ENCODE peak calls at places on chromosome 7, in five cellular contexts. O is CD4-positive, alpha-beta T cell; N is A549; G is neural progenitor cell; I is K562. E is an unnamed sample.

GRCh38 chr7:128833148-128833938 is 3.1 kb downstream of the FLNC start:
- DNase-seq in I (peak; percentile 96), G (peak; percentile 69), O (no peak), N (no peak), E (no peak)

GRCh38 chr7:120725376-120726039 is 132.4 kb downstream of the TSPAN12 start:
- DNase-seq in G (peak; percentile 72), N (peak; percentile 4), I (peak; percentile 35), O (no peak), E (no peak)

GRCh38 chr7:76202666-76203030 is 952 bp downstream of the SRRM3 start:
- DNase-seq in O (no peak), N (no peak), G (peak; percentile 39), I (no peak), E (no peak)

GRCh38 chr7:27149817-27150567 is 2.4 kb downstream of the HOXA3 start:
- DNase-seq in G (no peak), N (no peak), I (no peak), O (no peak), E (no peak)

GRCh38 chr7:12066004-12066403 is 145.1 kb upstream of the TMEM106B start:
- DNase-seq in I (no peak), N (no peak), O (no peak), G (no peak), E (no peak)

GRCh38 chr7:100211342-100211780 is 8.4 kb upstream of the PVRIG start:
- DNase-seq in I (no peak), N (no peak), G (no peak), O (no peak), E (no peak)

GRCh38 chr7:139186146-139186545 is 44.9 kb upstream of the UBN2 start:
- DNase-seq in N (no peak), O (no peak), G (no peak), I (no peak), E (no peak)

GRCh38 chr7:51256244-51256781 is 60.3 kb downstream of the COBL start:
- DNase-seq in O (no peak), G (peak; percentile 54), N (no peak), I (no peak), E (no peak)

GRCh38 chr7:142584765-142585164 is 164.5 kb upstream of the PRSS1 start:
- DNase-seq in O (no peak), N (no peak), I (no peak), G (no peak), E (no peak)

GRCh38 chr7:129438839-129439640 is 4.8 kb downstream of the STRIP2 start:
- DNase-seq in O (no peak), G (no peak), I (peak; percentile 84), N (peak; percentile 58), E (no peak)

GRCh38 chr7:150586068-150586777 is 19.0 kb downstream of the GIMAP4 start:
- DNase-seq in N (no peak), O (no peak), I (no peak), G (no peak), E (no peak)

GRCh38 chr7:107286751-107287621 is 118.2 kb downstream of the HBP1 start:
- DNase-seq in G (no peak), N (no peak), I (no peak), O (no peak), E (no peak)

GRCh38 chr7:135573541-135573940 is 15.8 kb downstream of the NUP205 start:
- DNase-seq in O (no peak), N (no peak), G (no peak), I (no peak), E (no peak)

GRCh38 chr7:134548877-134549276 is at the start of gene AKR1B15:
- DNase-seq in I (no peak), O (no peak), G (no peak), N (peak; percentile 96), E (no peak)

GRCh38 chr7:33325754-33326484 is 196.6 kb downstream of the BBS9 start:
- DNase-seq in N (no peak), I (no peak), G (no peak), O (no peak), E (no peak)

GRCh38 chr7:81383848-81384247 is 386.0 kb downstream of the HGF start:
- DNase-seq in O (no peak), I (no peak), N (no peak), G (no peak), E (no peak)

GRCh38 chr7:50352282-50352681 is 47.8 kb downstream of the IKZF1 start:
- DNase-seq in G (no peak), O (no peak), I (no peak), N (no peak), E (no peak)

GRCh38 chr7:75642810-75643486 is 95.8 kb downstream of the HIP1 start:
- DNase-seq in I (peak; percentile 88), G (peak; percentile 85), N (peak; percentile 59), O (peak; percentile 42), E (peak; percentile 37)

GRCh38 chr7:30931161-30931926 is 19.7 kb downstream of the AQP1 start:
- DNase-seq in N (no peak), I (peak; percentile 5), O (no peak), G (no peak), E (no peak)

GRCh38 chr7:30549933-30550493 is 44.7 kb upstream of the GARS1 start:
- DNase-seq in I (no peak), G (peak; percentile 62), N (no peak), O (no peak), E (no peak)

DNA sequence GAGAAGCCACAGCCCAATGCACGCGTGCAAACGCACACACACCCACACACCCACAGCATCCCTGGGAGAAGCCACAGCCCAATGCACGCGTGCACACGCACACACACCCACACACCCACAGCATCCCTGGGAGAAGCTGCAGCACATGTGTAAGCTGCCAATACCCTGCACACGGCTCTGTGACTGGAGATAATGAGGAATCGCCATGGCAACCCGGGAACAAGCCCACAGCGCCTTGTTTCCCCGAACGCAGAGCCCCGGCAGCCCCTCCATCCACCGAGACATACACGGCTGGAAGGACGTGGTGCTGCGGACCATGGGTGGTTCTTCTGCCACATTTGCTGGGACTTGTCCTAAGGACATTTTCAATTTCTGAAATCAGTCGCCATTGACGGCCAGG is 221.3 kb downstream of the PTPRN2 start:
- DNase-seq in I (no peak), O (no peak), G (peak; percentile 53), N (no peak), E (no peak)
- H3K9me3 ChIP-seq in I (no peaks in the 10 kb centered on the region), O (no peaks in the 10 kb centered on the region), G (no peaks in the 10 kb centered on the region), N (no peaks in the 10 kb centered on the region), E (no peaks in the 10 kb centered on the region)

GRCh38 chr7:157936976-157937375 is 600.2 kb downstream of the DNAJB6 start:
- DNase-seq in O (no peak), G (no peak), N (no peak), I (no peak), E (no peak)
- H3K9me3 ChIP-seq in O (no peaks in the 10 kb centered on the region), G (no peaks in the 10 kb centered on the region), N (peaks cover 18% of the 10 kb centered on the region), I (peaks cover 19% of the 10 kb centered on the region), E (peaks cover 5% of the 10 kb centered on the region)

GRCh38 chr7:158262284-158263109 is 325.1 kb downstream of the PTPRN2 start:
- DNase-seq in I (no peak), G (no peak), O (no peak), N (no peak), E (no peak)

GRCh38 chr7:158259671-158260423 is 327.8 kb downstream of the PTPRN2 start:
- DNase-seq in O (no peak), N (no peak), I (no peak), G (no peak), E (no peak)

GRCh38 chr7:158263110-158263963 is 324.3 kb downstream of the PTPRN2 start:
- DNase-seq in I (no peak), O (no peak), N (no peak), G (no peak), E (no peak)

GRCh38 chr7:158260567-158261361 is 326.9 kb downstream of the PTPRN2 start:
- DNase-seq in N (no peak), O (no peak), G (no peak), I (no peak), E (no peak)

DNA sequence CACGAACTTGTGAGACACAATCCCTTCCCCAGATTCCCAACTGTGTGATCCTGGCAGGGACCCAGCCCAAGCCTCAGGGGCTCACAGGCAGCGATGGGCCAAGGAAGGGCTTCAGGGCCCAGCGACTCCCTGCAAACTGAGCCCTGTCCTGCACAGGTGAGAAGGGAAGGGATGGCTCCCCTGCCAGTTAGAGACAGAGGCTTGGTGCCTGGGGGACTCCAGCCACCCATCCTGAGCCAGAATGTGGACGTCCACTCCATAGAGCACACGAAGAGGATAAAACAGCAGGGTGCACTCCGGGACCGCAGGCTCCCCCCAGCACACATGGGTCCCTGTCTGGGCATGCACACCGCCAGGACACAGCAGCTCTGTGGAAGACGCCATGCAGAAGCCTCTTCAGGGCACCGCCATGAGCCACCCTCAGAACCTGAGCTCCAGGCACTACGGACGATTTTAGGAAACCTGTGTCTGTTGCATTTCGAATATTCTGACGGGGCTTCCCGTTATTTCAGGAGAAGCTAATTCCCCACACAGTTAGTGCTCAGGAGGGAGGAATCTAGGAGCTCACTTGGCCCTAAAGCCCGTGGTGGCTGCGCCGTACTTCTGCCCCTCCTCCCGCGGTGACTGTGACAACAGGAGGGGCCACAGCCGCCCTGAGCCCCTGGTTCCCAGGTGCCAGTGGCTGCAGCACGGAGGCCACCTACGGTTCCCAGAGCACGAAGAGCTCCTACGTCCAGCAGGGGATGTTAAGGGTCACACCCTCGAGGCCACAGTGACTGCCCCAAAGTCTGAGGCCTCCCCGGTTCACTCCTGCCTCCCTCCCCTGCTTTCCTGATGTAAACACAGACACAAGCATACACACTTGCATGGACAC is 326.0 kb downstream of the PTPRN2 start:
- DNase-seq in G (no peak), O (no peak), I (no peak), N (no peak), E (no peak)
- H3K9me3 ChIP-seq in G (no peaks in the 10 kb centered on the region), O (no peaks in the 10 kb centered on the region), I (peaks cover 9% of the 10 kb centered on the region), N (peaks cover 5% of the 10 kb centered on the region), E (no peaks in the 10 kb centered on the region)

GRCh38 chr7:56449762-56450161 is 333.5 kb upstream of the NUPR2 start:
- DNase-seq in I (no peak), O (no peak), N (no peak), G (no peak), E (no peak)

GRCh38 chr7:56447864-56448693 is 331.9 kb upstream of the NUPR2 start:
- DNase-seq in O (no peak), G (no peak), I (peak; percentile 16), N (no peak), E (no peak)
- H3K9me3 ChIP-seq in O (peaks cover 60% of the 10 kb centered on the region), G (peaks cover 25% of the 10 kb centered on the region), I (no peaks in the 10 kb centered on the region), N (peaks cover 19% of the 10 kb centered on the region), E (no peaks in the 10 kb centered on the region)